ENCODE peak calls at places on chromosome 15, in ten cellular contexts. A is colonic mucosa, Q is body of pancreas, E is psoas muscle, S is neural progenitor cell, L is sigmoid colon, V is H9, Z is pancreas, B is aorta, O is adipocyte. U is an unnamed sample. For H3K9me3, the result is how much of the 10 kb centered on the place peaks cover.

GRCh38 chr15:93138681-93139080 is 49.7 kb upstream of the RGMA start:
- DNase-seq in E (no peak), S (no peak), Z (no peak), L (no peak), B (no peak), O (no peak), Q (no peak), V (no peak), A (no peak), U (no peak)

GRCh38 chr15:82641129-82641798 is 5.9 kb downstream of the CPEB1 start:
- DNase-seq in S (no peak), O (no peak), A (no peak), E (no peak), B (no peak), L (no peak), Q (peak), Z (no peak), V (no peak), U (no peak)

GRCh38 chr15:73637527-73637926 is 4.3 kb upstream of the NPTN start:
- DNase-seq in A (no peak), O (peak), Q (no peak), S (no peak), V (no peak), L (no peak), E (no peak), Z (no peak), B (no peak), U (no peak)

GRCh38 chr15:52217186-52217585 is 26.0 kb upstream of the GNB5 start:
- DNase-seq in Q (peak), L (no peak), A (peak), Z (peak), O (no peak), S (peak), E (no peak), V (peak), B (no peak), U (no peak)

GRCh38 chr15:84606653-84607120 is 5.9 kb downstream of the ZSCAN2 start:
- DNase-seq in Z (no peak), A (peak), L (peak), S (no peak), V (no peak), O (no peak), E (no peak), B (no peak), Q (peak), U (no peak)

GRCh38 chr15:43390723-43391122 is 19.8 kb downstream of the TUBGCP4 start:
- DNase-seq in O (no peak), A (no peak), L (no peak), Z (no peak), B (no peak), V (no peak), Q (no peak), E (no peak), S (no peak), U (no peak)

GRCh38 chr15:89550427-89550826 is 24.8 kb upstream of the TICRR start:
- DNase-seq in V (no peak), S (no peak), L (no peak), Z (no peak), O (no peak), B (no peak), Q (no peak), E (no peak), A (no peak), U (no peak)

GRCh38 chr15:63166219-63166618 is 8.9 kb upstream of the RPS27L start:
- DNase-seq in B (no peak), A (no peak), V (no peak), L (no peak), O (no peak), E (no peak), Q (no peak), S (no peak), Z (no peak), U (no peak)

GRCh38 chr15:67146875-67147381 is 81.5 kb downstream of the SMAD3 start:
- DNase-seq in S (peak), V (no peak), O (no peak), A (peak), E (peak), L (peak), B (no peak), Q (no peak), Z (no peak), U (no peak)

GRCh38 chr15:48644827-48645557 is 517 bp downstream of the FBN1 start:
- DNase-seq in L (peak), Q (peak), E (peak), B (peak), O (peak), V (peak), S (peak), A (no peak), Z (peak), U (no peak)

GRCh38 chr15:34373951-34374350 is 7.0 kb upstream of the LPCAT4 start:
- DNase-seq in E (no peak), A (no peak), V (no peak), B (no peak), S (no peak), Q (no peak), Z (no peak), L (no peak), O (no peak), U (no peak)

GRCh38 chr15:53549697-53550315 is 209.7 kb downstream of the WDR72 start:
- DNase-seq in Q (peak), Z (peak), V (no peak), S (no peak), E (no peak), A (no peak), O (no peak), L (no peak), B (no peak), U (no peak)

GRCh38 chr15:90338483-90338980 is 13.6 kb upstream of the ZNF774 start:
- DNase-seq in E (no peak), V (no peak), Z (no peak), O (no peak), S (no peak), Q (no peak), A (no peak), L (no peak), B (no peak), U (no peak)

GRCh38 chr15:101035611-101036010 is 116.5 kb downstream of the LRRK1 start:
- DNase-seq in Z (no peak), S (no peak), A (no peak), V (no peak), L (no peak), E (no peak), Q (no peak), B (no peak), O (no peak), U (no peak)

GRCh38 chr15:38745136-38745535 is 180.5 kb upstream of the RASGRP1 start:
- DNase-seq in V (no peak), Z (no peak), B (no peak), S (no peak), O (peak), A (no peak), Q (no peak), E (no peak), L (no peak), U (no peak)

GRCh38 chr15:66842710-66843441 is 140.8 kb downstream of the SMAD6 start:
- DNase-seq in Z (peak), Q (peak), S (peak), E (peak), B (peak), L (peak), V (no peak), A (peak), O (peak), U (no peak)

GRCh38 chr15:74537736-74538135 is 3.3 kb upstream of the ARID3B start:
- DNase-seq in B (no peak), S (no peak), V (no peak), E (no peak), A (no peak), O (no peak), L (no peak), Z (no peak), Q (no peak), U (no peak)

GRCh38 chr15:35161694-35162093 is 76.6 kb upstream of the NANOGP8 start:
- DNase-seq in A (no peak), S (no peak), O (no peak), E (no peak), L (no peak), Z (no peak), Q (no peak), V (no peak), B (no peak), U (no peak)

GRCh38 chr15:54962637-54963036 is 234.1 kb downstream of the RSL24D1 start:
- DNase-seq in E (no peak), S (no peak), A (no peak), Q (no peak), B (no peak), Z (no peak), V (no peak), O (no peak), L (no peak), U (no peak)

GRCh38 chr15:45185069-45185779 is 2.5 kb downstream of the SHF start:
- DNase-seq in S (no peak), A (no peak), V (no peak), E (no peak), O (no peak), Q (no peak), Z (no peak), L (no peak), B (no peak), U (no peak)

GRCh38 chr15:27805261-27806220 is 293.6 kb downstream of the OCA2 start:
- DNase-seq in A (no peak), O (no peak), V (no peak), B (no peak), E (no peak), Q (no peak), S (no peak), L (no peak), Z (no peak), U (no peak)

GRCh38 chr15:27808182-27808581 is 290.9 kb downstream of the OCA2 start:
- DNase-seq in A (no peak), B (no peak), V (no peak), O (no peak), S (no peak), L (no peak), E (no peak), Q (no peak), Z (no peak), U (no peak)

GRCh38 chr15:27798807-27799206 is 300.3 kb downstream of the OCA2 start:
- DNase-seq in L (no peak), V (no peak), O (no peak), Z (no peak), E (no peak), B (no peak), A (no peak), S (peak), Q (no peak), U (no peak)

GRCh38 chr15:27806396-27806795 is 292.7 kb downstream of the OCA2 start:
- DNase-seq in Z (no peak), E (no peak), S (no peak), B (no peak), Q (no peak), L (no peak), A (no peak), O (no peak), V (no peak), U (no peak)

GRCh38 chr15:27804569-27805260 is 294.4 kb downstream of the OCA2 start:
- DNase-seq in E (no peak), B (no peak), L (no peak), Q (no peak), V (no peak), Z (no peak), O (no peak), S (no peak), A (no peak), U (no peak)
- H3K9me3 ChIP-seq in E (under half), B (under half), L (under half), Q (under half), V (under half), Z (under half), O (under half), S (under half), A (under half), U (under half)

DNA sequence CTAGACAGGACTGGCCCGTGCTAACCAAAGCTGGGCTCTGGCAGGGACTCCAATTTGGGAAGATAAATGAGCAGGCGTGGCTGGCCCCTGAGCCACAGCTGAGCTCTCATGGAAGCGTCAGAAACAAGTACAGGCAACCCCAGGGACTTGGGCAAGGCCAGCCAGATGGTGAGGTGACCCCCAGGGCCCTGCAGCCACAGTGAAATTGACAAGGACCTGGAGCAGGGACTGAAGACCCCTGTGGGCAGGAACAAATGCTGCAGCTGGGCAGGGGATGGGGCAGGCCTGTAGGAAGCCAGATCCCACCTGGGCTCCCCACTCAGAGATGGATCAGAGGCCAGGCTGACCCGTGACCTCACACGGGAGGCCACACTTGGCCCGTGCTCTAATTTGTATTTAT is 32.8 kb upstream of the CGNL1 start:
- DNase-seq in Q (no peak), Z (no peak), B (no peak), S (peak), V (no peak), L (no peak), O (no peak), A (no peak), E (no peak), U (no peak)
- H3K9me3 ChIP-seq in Q (under half), Z (under half), B (under half), S (under half), V (under half), L (under half), O (under half), A (under half), E (under half), U (under half)

DNA sequence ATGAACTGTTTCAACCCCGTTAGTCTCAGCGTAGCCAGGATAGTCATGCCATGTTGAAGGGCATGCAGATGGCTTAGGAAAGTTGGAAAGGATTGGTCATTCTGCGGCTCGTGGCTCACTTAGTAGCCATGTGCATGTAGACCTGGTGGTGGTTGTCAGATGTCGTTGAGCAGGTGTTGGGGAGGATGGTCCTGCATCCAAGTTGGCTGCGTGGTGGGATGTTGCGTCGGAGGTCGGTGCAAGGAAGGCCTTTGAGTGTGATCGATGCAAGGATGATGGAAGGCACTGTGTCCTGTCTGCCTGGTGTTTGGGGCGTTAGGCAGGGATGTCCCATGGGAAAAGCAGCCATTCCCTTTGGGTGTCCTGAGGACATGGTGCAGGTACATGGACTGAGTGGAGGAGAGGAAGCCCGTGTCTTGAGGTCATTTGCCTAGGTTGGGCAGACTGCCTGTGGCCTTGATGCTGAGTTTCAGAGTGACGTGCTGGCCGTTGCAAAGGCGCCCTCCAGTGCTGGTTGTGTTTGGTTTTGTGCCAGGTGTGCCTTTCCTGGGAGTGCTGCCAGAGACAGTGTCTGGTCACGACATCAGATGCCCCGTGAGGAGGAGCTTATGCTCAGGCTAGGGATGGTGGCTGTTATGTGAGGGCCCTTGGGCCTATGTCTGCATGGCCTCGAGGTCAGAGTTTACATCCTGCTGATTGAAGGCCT is 103.4 kb downstream of the SNRPN start:
- DNase-seq in B (peak), V (peak), Q (no peak), E (no peak), S (no peak), Z (peak), O (no peak), L (no peak), A (no peak), U (no peak)
- H3K9me3 ChIP-seq in B (half or more), V (half or more), Q (half or more), E (half or more), S (under half), Z (under half), O (half or more), L (half or more), A (under half), U (half or more)

DNA sequence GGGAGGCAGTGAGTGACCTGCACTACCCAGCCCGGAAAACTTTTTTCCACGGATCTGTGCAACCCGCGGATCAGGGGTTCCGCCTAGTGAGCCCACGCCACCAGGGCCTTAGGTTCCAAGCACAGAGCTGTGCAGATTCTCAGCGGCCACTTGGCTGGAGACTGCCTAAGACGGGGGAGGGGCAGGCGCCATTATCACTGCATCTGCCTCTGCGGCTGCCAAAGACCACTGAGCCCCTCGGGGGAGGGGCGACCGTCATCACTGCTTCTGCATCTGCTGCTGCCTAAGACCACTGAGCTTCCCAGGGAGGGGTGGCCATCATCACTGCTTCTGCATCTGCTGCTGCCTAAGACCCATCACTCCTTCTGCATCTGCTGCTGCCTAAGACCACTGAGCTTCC is 460.2 kb downstream of the OCA2 start:
- DNase-seq in Q (no peak), A (no peak), S (peak), Z (no peak), B (no peak), O (no peak), E (no peak), L (no peak), V (no peak), U (no peak)
- H3K9me3 ChIP-seq in Q (under half), A (under half), S (under half), Z (under half), B (under half), O (under half), E (under half), L (under half), V (under half), U (under half)

GRCh38 chr15:27570746-27571145 is 528.4 kb downstream of the OCA2 start:
- DNase-seq in Z (no peak), Q (peak), S (no peak), L (no peak), V (no peak), O (no peak), A (no peak), B (no peak), E (no peak), U (no peak)
- H3K9me3 ChIP-seq in Z (under half), Q (under half), S (under half), L (under half), V (under half), O (under half), A (under half), B (under half), E (under half), U (under half)

GRCh38 chr15:47360296-47360695 is 357.0 kb upstream of the SEMA6D start:
- DNase-seq in L (no peak), B (no peak), O (no peak), E (no peak), Z (no peak), V (no peak), S (no peak), A (no peak), Q (no peak), U (no peak)
- H3K9me3 ChIP-seq in L (under half), B (under half), O (under half), E (under half), Z (under half), V (under half), S (under half), A (under half), Q (under half), U (under half)

DNA sequence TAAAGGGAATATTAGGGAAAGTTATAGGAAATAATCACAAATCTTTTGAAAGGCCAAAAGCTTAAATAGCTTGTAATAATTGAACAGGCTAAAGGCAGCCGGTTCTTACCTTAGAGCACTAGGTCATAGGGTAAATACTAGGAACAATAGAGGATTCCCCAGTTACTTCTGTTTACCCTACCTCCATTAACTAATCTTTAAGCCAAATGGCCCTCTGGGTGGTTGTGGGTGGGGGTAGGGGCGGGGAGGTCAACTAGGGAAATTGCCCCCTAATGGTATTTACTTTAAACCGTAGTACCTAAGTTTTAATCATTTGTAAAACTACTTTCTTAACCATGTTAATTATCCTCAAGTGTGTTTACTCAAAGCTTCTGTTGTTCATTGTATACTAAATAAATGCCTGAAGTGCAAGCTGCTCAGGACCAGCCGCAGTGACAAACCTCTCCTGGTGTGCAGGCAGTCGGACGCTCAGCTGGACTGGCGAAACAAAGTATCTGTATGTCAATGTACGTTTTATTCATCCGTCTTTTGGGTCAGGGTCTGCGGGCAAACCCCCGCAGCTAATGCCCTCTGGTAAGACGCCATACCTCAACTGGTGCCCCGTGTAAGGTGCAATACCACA is 18.9 kb downstream of the MAGEL2 start:
- DNase-seq in O (no peak), Q (no peak), A (no peak), S (peak), V (no peak), L (no peak), Z (no peak), E (no peak), B (no peak), U (no peak)
- H3K9me3 ChIP-seq in O (under half), Q (under half), A (under half), S (under half), V (under half), L (under half), Z (under half), E (under half), B (under half), U (under half)

DNA sequence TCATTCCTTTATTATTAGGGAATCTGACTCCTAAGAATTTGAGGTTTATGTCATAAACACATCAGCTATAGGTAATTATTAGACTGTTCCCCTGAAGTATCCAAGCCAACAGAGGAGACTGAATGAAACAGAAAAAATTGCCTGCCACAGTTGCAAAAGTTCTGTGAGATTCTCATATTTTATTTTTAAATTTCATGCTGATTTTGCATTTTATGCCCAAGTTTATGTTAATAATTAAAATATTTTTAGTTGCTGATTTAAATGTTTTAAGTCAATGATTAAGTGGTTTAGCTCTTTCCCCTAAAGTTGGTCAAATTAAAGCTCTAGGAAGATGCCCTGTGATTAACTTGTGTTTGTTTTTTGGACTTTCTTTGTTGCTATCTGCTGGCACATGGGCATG is 10.2 kb downstream of the SENP8 start:
- DNase-seq in S (no peak), O (no peak), Q (no peak), Z (no peak), L (no peak), V (no peak), A (no peak), E (no peak), B (no peak), U (no peak)
- H3K9me3 ChIP-seq in S (under half), O (under half), Q (under half), Z (under half), L (under half), V (under half), A (under half), E (under half), B (under half), U (under half)

GRCh38 chr15:71823801-71824200 is 13.4 kb downstream of the NR2E3 start:
- DNase-seq in Q (no peak), A (no peak), S (no peak), L (no peak), O (no peak), Z (no peak), E (no peak), V (no peak), B (no peak), U (no peak)
- H3K9me3 ChIP-seq in Q (under half), A (under half), S (under half), L (under half), O (half or more), Z (under half), E (under half), V (under half), B (under half), U (under half)